ENCODE peak calls at places on chromosomes 2 and 18, in ten cellular contexts. R is non-pigmented ciliary epithelial cell, G is left cardiac atrium, E is WTC11, S is NCI-H1436, O is bronchial epithelial cell, L is amygdala, V is AG20443, T is hypothalamus, Y is Peyer's patch. D is an unnamed sample.

GRCh38 chr2:121185571-121186074 is 99.4 kb downstream of the TFCP2L1 start:
- DNase-seq in R (no peak), G (no peak), E (no peak), S (no peak), O (peak; percentile 34), L (peak; percentile 21), V (no peak), T (no peak), Y (no peak), D (peak; percentile 70)

GRCh38 chr18:37483221-37483971 is 82.2 kb downstream of the CELF4 start:
- DNase-seq in R (no peak), G (no peak), E (peak; percentile 59), S (no peak), O (peak; percentile 28), L (no peak), V (peak; percentile 55), T (no peak), Y (no peak), D (no peak)

GRCh38 chr2:96801464-96802280 is 14.4 kb upstream of the CNNM3 start:
- DNase-seq in R (no peak), G (no peak), E (no peak), S (no peak), O (no peak), L (no peak), V (no peak), T (no peak), Y (peak; percentile 9), D (no peak)

GRCh38 chr2:212505583-212505982 is 33.0 kb downstream of the ERBB4 start:
- DNase-seq in R (no peak), G (no peak), E (no peak), S (no peak), O (peak; percentile 53), L (no peak), V (no peak), T (no peak), Y (no peak), D (no peak)

GRCh38 chr2:137992039-137992646 is 27.9 kb downstream of the HNMT start:
- DNase-seq in R (no peak), G (no peak), E (peak; percentile 36), S (no peak), O (no peak), L (no peak), V (no peak), T (no peak), Y (no peak), D (no peak)

GRCh38 chr2:25251461-25252273 is 83.3 kb upstream of the POMC start:
- DNase-seq in R (no peak), G (peak; percentile 59), E (peak; percentile 57), S (peak; percentile 42), O (peak; percentile 21), L (peak; percentile 53), V (peak; percentile 73), T (no peak), Y (peak; percentile 80), D (no peak)

GRCh38 chr2:86172610-86173009 is 22.7 kb downstream of the IMMT start:
- DNase-seq in R (no peak), G (no peak), E (no peak), S (no peak), O (no peak), L (no peak), V (no peak), T (no peak), Y (no peak), D (no peak)

GRCh38 chr2:26610504-26611335 is 30.4 kb downstream of the CIB4 start:
- DNase-seq in R (no peak), G (no peak), E (no peak), S (no peak), O (no peak), L (no peak), V (no peak), T (no peak), Y (no peak), D (no peak)

D was measured in H54.